ENCODE peak calls at places on chromosomes 5 and 9, in five cellular contexts. One of them, this sample, is unnamed.

GRCh38 chr5:118596255-118596654 is 392.1 kb downstream of the DTWD2 start:
- DNase-seq in fibroblast of lung: no peak
- DNase-seq in GM23338: no peak
- DNase-seq in spleen: no peak
- DNase-seq in A549: no peak
- DNase-seq in this sample: no peak

GRCh38 chr9:76591256-76591950 is 132.4 kb downstream of the GCNT1 start:
- DNase-seq in spleen: no peak
- DNase-seq in GM23338: no peak
- DNase-seq in A549: no peak
- DNase-seq in fibroblast of lung: peak; percentile 47
- DNase-seq in this sample: no peak

GRCh38 chr9:118444403-118444802 is 740.2 kb downstream of the TLR4 start:
- DNase-seq in spleen: no peak
- DNase-seq in GM23338: no peak
- DNase-seq in A549: no peak
- DNase-seq in fibroblast of lung: no peak
- DNase-seq in this sample: no peak

GRCh38 chr5:1771149-1772065 is 28.2 kb downstream of the MRPL36 start:
- DNase-seq in A549: no peak
- DNase-seq in spleen: peak; percentile 59
- DNase-seq in GM23338: no peak
- DNase-seq in fibroblast of lung: no peak
- DNase-seq in this sample: no peak

GRCh38 chr9:129716091-129716490 is 36.8 kb downstream of the PTGES start:
- DNase-seq in spleen: no peak
- DNase-seq in fibroblast of lung: peak; percentile 27
- DNase-seq in GM23338: no peak
- DNase-seq in A549: no peak
- DNase-seq in this sample: no peak

GRCh38 chr9:98678244-98678842 is 30.4 kb downstream of the GABBR2 start:
- DNase-seq in GM23338: peak; percentile 82
- DNase-seq in spleen: peak; percentile 50
- DNase-seq in A549: peak; percentile 26
- DNase-seq in fibroblast of lung: peak; percentile 15
- DNase-seq in this sample: peak; percentile 36

GRCh38 chr9:117744856-117745389 is 40.7 kb downstream of the TLR4 start:
- DNase-seq in GM23338: peak; percentile 67
- DNase-seq in spleen: peak; percentile 74
- DNase-seq in A549: no peak
- DNase-seq in fibroblast of lung: no peak
- DNase-seq in this sample: peak; percentile 19

GRCh38 chr5:179908528-179908927 is 831 bp upstream of the TBC1D9B start:
- DNase-seq in A549: no peak
- DNase-seq in GM23338: peak; percentile 84
- DNase-seq in fibroblast of lung: no peak
- DNase-seq in spleen: peak; percentile 81
- DNase-seq in this sample: no peak

GRCh38 chr5:131419877-131420276 is 156.0 kb downstream of the CDC42SE2 start:
- DNase-seq in GM23338: no peak
- DNase-seq in fibroblast of lung: no peak
- DNase-seq in A549: no peak
- DNase-seq in spleen: no peak
- DNase-seq in this sample: no peak

GRCh38 chr5:178488696-178489095 is 101.5 kb downstream of the COL23A1 start:
- DNase-seq in spleen: no peak
- DNase-seq in GM23338: no peak
- DNase-seq in A549: no peak
- DNase-seq in fibroblast of lung: no peak
- DNase-seq in this sample: no peak

GRCh38 chr5:59261969-59262368 is 631.6 kb downstream of the PDE4D start:
- DNase-seq in spleen: no peak
- DNase-seq in GM23338: no peak
- DNase-seq in A549: no peak
- DNase-seq in fibroblast of lung: no peak
- DNase-seq in this sample: no peak
- H3K4me1 ChIP-seq in spleen: no peaks in the 10 kb centered on the region
- H3K4me1 ChIP-seq in GM23338: no peaks in the 10 kb centered on the region
- H3K4me1 ChIP-seq in A549: peaks cover 100% of the 10 kb centered on the region
- H3K4me1 ChIP-seq in fibroblast of lung: no peaks in the 10 kb centered on the region
- H3K4me1 ChIP-seq in this sample: no peaks in the 10 kb centered on the region

DNA sequence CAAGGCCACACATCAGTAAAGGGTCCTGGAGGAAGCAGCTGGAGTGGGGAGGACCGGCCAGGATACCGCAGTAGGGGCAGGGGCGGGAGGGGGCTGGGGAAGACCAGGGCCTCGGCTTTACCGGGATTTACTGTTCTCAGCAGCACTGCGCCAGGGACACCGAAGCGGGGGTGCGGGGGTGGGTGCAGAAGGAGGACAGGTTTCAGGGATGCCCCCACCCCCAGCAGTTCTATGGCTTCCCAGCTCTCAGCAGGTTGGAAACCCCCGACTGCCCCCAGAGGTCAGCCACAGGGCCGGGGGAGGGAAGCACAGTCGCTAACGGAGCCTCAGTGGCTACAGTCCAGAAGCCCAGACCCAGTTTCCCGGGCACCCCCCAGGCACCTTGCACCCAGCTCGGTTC is 21.3 kb downstream of the NR5A1 start:
- DNase-seq in GM23338: no peak
- DNase-seq in fibroblast of lung: no peak
- DNase-seq in spleen: no peak
- DNase-seq in A549: no peak
- DNase-seq in this sample: no peak
- H3K4me1 ChIP-seq in GM23338: peaks cover 19% of the 10 kb centered on the region
- H3K4me1 ChIP-seq in fibroblast of lung: no peaks in the 10 kb centered on the region
- H3K4me1 ChIP-seq in spleen: peaks cover 56% of the 10 kb centered on the region
- H3K4me1 ChIP-seq in A549: no peaks in the 10 kb centered on the region
- H3K4me1 ChIP-seq in this sample: no peaks in the 10 kb centered on the region

GRCh38 chr9:114633452-114634089 is 22.5 kb downstream of the TMEM268 start:
- DNase-seq in fibroblast of lung: no peak
- DNase-seq in A549: no peak
- DNase-seq in GM23338: no peak
- DNase-seq in spleen: no peak
- DNase-seq in this sample: no peak
- H3K4me1 ChIP-seq in fibroblast of lung: no peaks in the 10 kb centered on the region
- H3K4me1 ChIP-seq in A549: no peaks in the 10 kb centered on the region
- H3K4me1 ChIP-seq in GM23338: no peaks in the 10 kb centered on the region
- H3K4me1 ChIP-seq in spleen: no peaks in the 10 kb centered on the region
- H3K4me1 ChIP-seq in this sample: no peaks in the 10 kb centered on the region

DNA sequence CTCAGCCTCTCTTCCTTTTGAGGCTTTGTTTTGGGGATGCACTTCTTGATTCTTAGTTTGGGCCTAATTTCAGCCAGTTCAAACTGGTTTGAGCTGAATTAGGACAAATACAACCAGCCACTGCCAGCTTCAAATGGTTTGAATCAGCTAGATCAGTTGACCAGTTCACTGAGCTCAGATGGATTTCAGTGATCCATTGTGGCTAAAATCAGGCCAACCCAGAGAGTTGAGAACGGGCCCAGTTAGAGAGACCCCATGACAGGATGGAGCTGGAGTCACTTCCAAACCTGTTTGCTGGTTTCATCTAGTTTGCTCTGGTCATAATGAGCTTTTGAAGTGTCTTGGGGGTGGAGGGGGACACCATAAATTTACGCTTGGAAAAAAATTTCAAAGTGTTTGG is 48.0 kb upstream of the NEK6 start:
- DNase-seq in GM23338: no peak
- DNase-seq in A549: no peak
- DNase-seq in fibroblast of lung: no peak
- DNase-seq in spleen: no peak
- DNase-seq in this sample: no peak
- H3K4me1 ChIP-seq in GM23338: no peaks in the 10 kb centered on the region
- H3K4me1 ChIP-seq in A549: no peaks in the 10 kb centered on the region
- H3K4me1 ChIP-seq in fibroblast of lung: no peaks in the 10 kb centered on the region
- H3K4me1 ChIP-seq in spleen: peaks cover 54% of the 10 kb centered on the region
- H3K4me1 ChIP-seq in this sample: peaks cover 31% of the 10 kb centered on the region

This sample was measured in endothelial cell of umbilical vein.